ENCODE peak calls at places on chromosomes 6 and 20, in four cellular contexts. One of them, this sample, is unnamed.

GRCh38 chr6:166463363-166464067 is 80.8 kb upstream of the MPC1 start:
- DNase-seq in psoas muscle: no peak
- DNase-seq in pancreas: no peak
- DNase-seq in left ventricle myocardium inferior: no peak
- DNase-seq in this sample: no peak

GRCh38 chr6:4664117-4664626 is 112.0 kb upstream of the CDYL start:
- DNase-seq in psoas muscle: peak; percentile 78
- DNase-seq in pancreas: peak; percentile 10
- DNase-seq in left ventricle myocardium inferior: peak; percentile 71
- DNase-seq in this sample: no peak

GRCh38 chr20:13821876-13822275 is 37.0 kb downstream of the NDUFAF5 start:
- DNase-seq in psoas muscle: no peak
- DNase-seq in pancreas: no peak
- DNase-seq in left ventricle myocardium inferior: no peak
- DNase-seq in this sample: no peak

GRCh38 chr20:46458891-46459750 is 52.7 kb upstream of the ELMO2 start:
- DNase-seq in psoas muscle: peak; percentile 25
- DNase-seq in pancreas: peak; percentile 79
- DNase-seq in left ventricle myocardium inferior: peak; percentile 21
- DNase-seq in this sample: no peak

GRCh38 chr6:94478178-94479140 is 1059.1 kb upstream of the EPHA7 start:
- DNase-seq in psoas muscle: no peak
- DNase-seq in pancreas: no peak
- DNase-seq in left ventricle myocardium inferior: no peak
- DNase-seq in this sample: no peak

GRCh38 chr6:137808836-137809315 is 58.2 kb upstream of the TNFAIP3 start:
- DNase-seq in psoas muscle: no peak
- DNase-seq in pancreas: no peak
- DNase-seq in left ventricle myocardium inferior: no peak
- DNase-seq in this sample: no peak

GRCh38 chr20:57514273-57514751 is 10.6 kb downstream of the CTCFL start:
- DNase-seq in psoas muscle: peak; percentile 45
- DNase-seq in pancreas: peak; percentile 71
- DNase-seq in left ventricle myocardium inferior: peak; percentile 45
- DNase-seq in this sample: no peak

GRCh38 chr20:21808863-21809664 is 103.6 kb downstream of the PAX1 start:
- DNase-seq in psoas muscle: peak; percentile 31
- DNase-seq in pancreas: peak; percentile 38
- DNase-seq in left ventricle myocardium inferior: peak; percentile 40
- DNase-seq in this sample: peak; percentile 83

GRCh38 chr20:62774076-62774714 is 22.1 kb upstream of the MRGBP start:
- DNase-seq in psoas muscle: no peak
- DNase-seq in pancreas: no peak
- DNase-seq in left ventricle myocardium inferior: no peak
- DNase-seq in this sample: no peak

GRCh38 chr6:138691595-138692057 is 81.9 kb upstream of the CCDC28A start:
- DNase-seq in psoas muscle: no peak
- DNase-seq in pancreas: no peak
- DNase-seq in left ventricle myocardium inferior: no peak
- DNase-seq in this sample: no peak

GRCh38 chr6:157659536-157660271 is 163.3 kb upstream of the SNX9 start:
- DNase-seq in psoas muscle: no peak
- DNase-seq in pancreas: peak; percentile 28
- DNase-seq in left ventricle myocardium inferior: no peak
- DNase-seq in this sample: no peak

GRCh38 chr20:2230671-2231488 is 64.9 kb upstream of the TGM3 start:
- DNase-seq in psoas muscle: no peak
- DNase-seq in pancreas: no peak
- DNase-seq in left ventricle myocardium inferior: no peak
- DNase-seq in this sample: no peak

GRCh38 chr6:12749531-12750379 is 33.2 kb downstream of the PHACTR1 start:
- DNase-seq in psoas muscle: no peak
- DNase-seq in pancreas: no peak
- DNase-seq in left ventricle myocardium inferior: no peak
- DNase-seq in this sample: no peak

GRCh38 chr6:146913842-146914562 is 290.2 kb upstream of the STXBP5 start:
- DNase-seq in psoas muscle: peak; percentile 64
- DNase-seq in pancreas: peak; percentile 50
- DNase-seq in left ventricle myocardium inferior: peak; percentile 33
- DNase-seq in this sample: peak; percentile 80

GRCh38 chr6:83055366-83055964 is 10.2 kb downstream of the UBE3D start:
- DNase-seq in psoas muscle: peak; percentile 23
- DNase-seq in pancreas: peak; percentile 61
- DNase-seq in left ventricle myocardium inferior: no peak
- DNase-seq in this sample: no peak

DNA sequence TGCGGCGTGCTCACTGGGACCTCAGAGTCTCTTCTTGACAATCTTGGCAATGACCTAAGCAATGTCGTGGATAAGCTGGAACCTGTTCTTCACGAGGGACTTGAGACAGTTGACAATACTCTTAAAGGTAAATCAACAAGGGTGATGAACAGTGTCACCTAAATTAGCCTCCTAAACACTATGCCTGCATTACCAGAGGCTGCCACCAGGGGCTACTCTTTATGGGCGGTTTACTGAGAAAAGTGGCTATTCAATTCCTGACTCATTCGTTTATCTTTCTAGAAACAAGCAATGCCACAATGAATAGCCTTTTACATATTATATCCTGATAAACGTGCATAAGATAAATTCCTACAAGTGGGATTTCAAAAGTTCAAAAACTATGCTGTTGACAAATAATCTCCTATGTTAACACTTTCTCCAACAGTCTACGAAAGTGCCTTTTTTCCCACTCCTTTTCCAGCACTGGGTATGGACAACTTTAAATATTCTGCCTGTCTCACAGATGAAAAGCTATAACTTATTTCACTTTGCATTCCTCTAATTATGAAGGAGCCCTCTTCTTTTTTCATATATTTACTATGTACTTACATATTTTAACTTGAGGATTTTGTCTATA is 1.3 kb downstream of the BPIFA2 start:
- DNase-seq in psoas muscle: no peak
- DNase-seq in pancreas: no peak
- DNase-seq in left ventricle myocardium inferior: no peak
- DNase-seq in this sample: no peak
- TF ChIP-seq CTCF in psoas muscle: peak; percentile 52
- TF ChIP-seq CTCF in pancreas: peak; percentile 6
- TF ChIP-seq CTCF in left ventricle myocardium inferior: peak; percentile 34
- TF ChIP-seq CTCF in this sample: no peak

GRCh38 chr20:51801220-51801991 is 915 bp downstream of the SALL4 start:
- DNase-seq in psoas muscle: no peak
- DNase-seq in pancreas: peak; percentile 21
- DNase-seq in left ventricle myocardium inferior: no peak
- DNase-seq in this sample: no peak
- H3K4me3 ChIP-seq in psoas muscle: peak overlapping the region; percentile 53
- H3K4me3 ChIP-seq in pancreas: peak overlapping the region; percentile 27
- H3K4me3 ChIP-seq in left ventricle myocardium inferior: peak overlapping the region; percentile 65
- H3K4me3 ChIP-seq in this sample: peak overlapping the region; percentile 45

DNA sequence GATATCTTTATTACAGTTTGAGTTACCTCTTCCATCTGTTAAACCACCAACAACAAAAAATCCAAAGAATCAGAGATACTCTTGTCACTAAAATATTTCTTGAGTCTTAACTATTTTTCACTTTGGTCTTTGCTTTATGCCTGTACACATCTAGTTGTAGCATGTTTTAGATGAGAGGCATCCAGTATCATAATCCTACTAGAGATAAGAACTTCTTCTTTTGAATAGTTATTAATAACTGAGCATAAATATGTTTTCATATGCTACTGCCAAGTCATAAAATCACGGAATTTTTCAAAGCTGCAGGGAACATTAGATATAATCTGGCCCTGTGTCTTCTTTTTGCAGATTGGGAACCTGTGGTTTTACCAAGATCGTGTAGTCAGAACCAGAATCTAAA is 55.3 kb downstream of the STK4 start:
- DNase-seq in psoas muscle: no peak
- DNase-seq in pancreas: no peak
- DNase-seq in left ventricle myocardium inferior: no peak
- DNase-seq in this sample: no peak
- TF ChIP-seq CTCF in psoas muscle: no peak
- TF ChIP-seq CTCF in pancreas: no peak
- TF ChIP-seq CTCF in left ventricle myocardium inferior: no peak
- TF ChIP-seq CTCF in this sample: no peak

GRCh38 chr6:41469951-41470340 is 76.2 kb upstream of the FOXP4 start:
- DNase-seq in psoas muscle: no peak
- DNase-seq in pancreas: no peak
- DNase-seq in left ventricle myocardium inferior: no peak
- DNase-seq in this sample: no peak

GRCh38 chr6:41471064-41471895 is 74.9 kb upstream of the FOXP4 start:
- DNase-seq in psoas muscle: no peak
- DNase-seq in pancreas: no peak
- DNase-seq in left ventricle myocardium inferior: no peak
- DNase-seq in this sample: no peak

GRCh38 chr6:41467627-41468404 is 78.4 kb upstream of the FOXP4 start:
- DNase-seq in psoas muscle: no peak
- DNase-seq in pancreas: no peak
- DNase-seq in left ventricle myocardium inferior: no peak
- DNase-seq in this sample: no peak

GRCh38 chr6:41470341-41471063 is 75.7 kb upstream of the FOXP4 start:
- DNase-seq in psoas muscle: peak; percentile 75
- DNase-seq in pancreas: no peak
- DNase-seq in left ventricle myocardium inferior: peak; percentile 41
- DNase-seq in this sample: no peak

DNA sequence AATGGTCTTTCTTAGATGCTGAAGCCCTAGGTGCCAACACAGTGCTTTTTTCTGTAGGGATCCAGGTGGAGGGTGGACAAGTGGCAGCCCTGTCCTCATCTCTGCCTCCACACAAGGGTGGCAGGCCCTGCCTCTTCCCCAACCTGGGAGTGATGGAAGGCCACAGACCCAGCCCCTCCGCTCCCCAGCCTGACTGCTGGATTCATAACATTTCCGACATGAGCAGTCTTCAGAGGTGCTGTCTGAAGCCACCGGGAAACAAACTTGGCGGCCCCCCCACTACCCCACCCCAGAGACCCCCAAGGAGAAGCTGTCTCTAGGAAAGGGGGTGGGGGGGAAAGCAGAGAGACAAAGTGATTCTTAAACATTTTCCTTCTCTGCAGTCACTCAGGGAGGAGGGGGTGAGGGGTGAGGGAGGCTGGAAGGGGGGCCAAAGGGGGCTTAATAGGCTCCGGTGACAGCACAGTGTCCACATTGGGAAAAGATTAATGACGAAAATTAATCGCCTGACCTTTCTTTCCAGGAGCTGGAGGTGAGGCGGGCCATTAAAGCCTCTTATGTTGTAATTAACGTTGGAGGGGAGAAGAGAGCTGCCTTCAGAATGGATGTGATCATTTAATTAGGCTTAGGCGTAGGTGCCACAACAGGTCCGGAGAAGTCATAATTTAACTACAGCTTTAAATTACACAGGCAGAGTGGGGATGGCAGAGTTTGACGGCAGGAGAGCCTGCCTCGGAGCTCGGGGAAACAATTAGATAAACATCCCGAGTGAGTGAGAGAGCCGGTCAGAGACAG is 76.8 kb upstream of the FOXP4 start:
- DNase-seq in psoas muscle: no peak
- DNase-seq in pancreas: no peak
- DNase-seq in left ventricle myocardium inferior: no peak
- DNase-seq in this sample: no peak
- H3K4me3 ChIP-seq in psoas muscle: no peak overlapping the region
- H3K4me3 ChIP-seq in pancreas: no peak overlapping the region
- H3K4me3 ChIP-seq in left ventricle myocardium inferior: peak overlapping the region; percentile 42
- H3K4me3 ChIP-seq in this sample: no peak overlapping the region

GRCh38 chr6:109062216-109062615 is 32.4 kb downstream of the SESN1 start:
- DNase-seq in psoas muscle: no peak
- DNase-seq in pancreas: no peak
- DNase-seq in left ventricle myocardium inferior: no peak
- DNase-seq in this sample: no peak

GRCh38 chr6:109058620-109059019 is 36.0 kb downstream of the SESN1 start:
- DNase-seq in psoas muscle: no peak
- DNase-seq in pancreas: no peak
- DNase-seq in left ventricle myocardium inferior: no peak
- DNase-seq in this sample: no peak

GRCh38 chr6:109060585-109060984 is 34.1 kb downstream of the SESN1 start:
- DNase-seq in psoas muscle: no peak
- DNase-seq in pancreas: no peak
- DNase-seq in left ventricle myocardium inferior: no peak
- DNase-seq in this sample: no peak

GRCh38 chr6:109059148-109059547 is 35.5 kb downstream of the SESN1 start:
- DNase-seq in psoas muscle: no peak
- DNase-seq in pancreas: no peak
- DNase-seq in left ventricle myocardium inferior: no peak
- DNase-seq in this sample: no peak

GRCh38 chr6:109059591-109060021 is 35.0 kb downstream of the SESN1 start:
- DNase-seq in psoas muscle: no peak
- DNase-seq in pancreas: no peak
- DNase-seq in left ventricle myocardium inferior: no peak
- DNase-seq in this sample: no peak
- TF ChIP-seq CTCF in psoas muscle: peak; percentile 38
- TF ChIP-seq CTCF in pancreas: no peak
- TF ChIP-seq CTCF in left ventricle myocardium inferior: peak; percentile 41
- TF ChIP-seq CTCF in this sample: no peak

GRCh38 chr6:32191696-32192607 is 491 bp downstream of the GPSM3 start:
- DNase-seq in psoas muscle: no peak
- DNase-seq in pancreas: no peak
- DNase-seq in left ventricle myocardium inferior: no peak
- DNase-seq in this sample: peak; percentile 88
- H3K4me3 ChIP-seq in psoas muscle: peak overlapping the region; percentile 77
- H3K4me3 ChIP-seq in pancreas: no peak overlapping the region
- H3K4me3 ChIP-seq in left ventricle myocardium inferior: peak overlapping the region; percentile 83
- H3K4me3 ChIP-seq in this sample: peak overlapping the region; percentile 83

DNA sequence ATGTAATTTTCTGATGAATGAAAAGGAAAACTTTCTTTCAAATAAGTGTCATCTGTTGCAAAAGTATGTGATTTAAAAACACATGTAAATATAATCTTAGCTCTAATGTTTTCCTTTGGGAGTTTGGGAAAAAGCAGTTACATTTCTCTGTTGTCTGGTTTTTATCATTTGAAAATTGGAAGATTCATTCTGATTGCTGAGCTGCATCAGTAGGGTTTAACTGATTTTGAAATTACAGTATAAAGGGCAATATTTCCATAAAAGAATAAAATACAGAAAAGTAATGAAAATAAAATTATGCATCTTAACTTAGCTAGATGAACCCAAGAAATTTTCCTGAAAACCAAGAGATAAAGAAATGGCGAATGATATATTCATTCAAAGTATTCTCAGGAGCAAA is 57.8 kb downstream of the MAP7 start:
- DNase-seq in psoas muscle: no peak
- DNase-seq in pancreas: no peak
- DNase-seq in left ventricle myocardium inferior: no peak
- DNase-seq in this sample: no peak
- TF ChIP-seq CTCF in psoas muscle: no peak
- TF ChIP-seq CTCF in pancreas: no peak
- TF ChIP-seq CTCF in left ventricle myocardium inferior: no peak
- TF ChIP-seq CTCF in this sample: no peak

DNA sequence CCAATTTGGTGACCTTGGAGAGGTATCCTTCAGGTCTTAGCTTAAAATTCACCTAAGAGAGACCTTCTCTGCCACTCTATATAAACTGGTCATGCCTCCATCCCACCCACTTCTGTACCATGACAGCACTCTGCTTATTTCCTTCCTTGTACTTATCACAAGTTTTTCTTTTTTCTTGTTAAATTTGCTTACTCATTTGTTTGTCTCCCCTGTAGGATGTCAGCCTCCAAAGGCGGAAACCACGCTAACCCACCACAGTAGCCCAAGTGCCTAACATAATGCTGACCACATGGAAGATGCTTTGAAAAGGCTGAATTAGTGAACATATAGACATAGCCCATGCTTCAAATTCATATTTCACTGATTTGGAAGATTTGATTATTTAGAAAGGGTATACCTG is 5.4 kb downstream of the BMP6 start:
- DNase-seq in psoas muscle: no peak
- DNase-seq in pancreas: no peak
- DNase-seq in left ventricle myocardium inferior: no peak
- DNase-seq in this sample: no peak
- H3K4me3 ChIP-seq in psoas muscle: no peak overlapping the region
- H3K4me3 ChIP-seq in pancreas: no peak overlapping the region
- H3K4me3 ChIP-seq in left ventricle myocardium inferior: no peak overlapping the region
- H3K4me3 ChIP-seq in this sample: no peak overlapping the region